ENCODE peak calls at places on chromosomes 1 and 21, in four cellular contexts. O is HepG2, A is upper lobe of left lung, U is GM23248. F is an unnamed sample.

GRCh38 chr21:39184050-39184980 is 1.1 kb upstream of the PSMG1 start:
- DNase-seq in O (no peak), A (no peak), U (peak; percentile 38), F (no peak)

GRCh38 chr1:181142096-181143043 is 53.9 kb downstream of the IER5 start:
- DNase-seq in O (peak; percentile 86), A (peak; percentile 90), U (peak; percentile 91), F (peak; percentile 87)

GRCh38 chr1:8598783-8599182 is 218.7 kb downstream of the RERE start:
- DNase-seq in O (no peak), A (no peak), U (peak; percentile 6), F (no peak)

GRCh38 chr1:40078512-40079333 is 18.3 kb downstream of the PPT1 start:
- DNase-seq in O (peak; percentile 59), A (no peak), U (peak; percentile 64), F (no peak)

GRCh38 chr1:53259932-53260331 is 21.6 kb upstream of the MAGOH start:
- DNase-seq in O (no peak), A (no peak), U (no peak), F (no peak)

GRCh38 chr1:59072017-59072947 is 224.6 kb upstream of the FGGY start:
- DNase-seq in O (no peak), A (no peak), U (no peak), F (no peak)

GRCh38 chr1:181485276-181486097 is 2.2 kb downstream of the CACNA1E start:
- DNase-seq in O (no peak), A (no peak), U (peak; percentile 37), F (no peak)

GRCh38 chr1:164771568-164772350 is 212.8 kb downstream of the PBX1 start:
- DNase-seq in O (no peak), A (no peak), U (peak; percentile 76), F (no peak)

GRCh38 chr1:115430717-115431116 is 92.7 kb upstream of the NGF start:
- DNase-seq in O (peak; percentile 30), A (no peak), U (peak; percentile 99), F (no peak)

GRCh38 chr1:23558140-23558871 is 995 bp downstream of the ID3 start:
- DNase-seq in O (peak; percentile 80), A (peak; percentile 78), U (peak; percentile 71), F (no peak)

GRCh38 chr1:21573475-21573874 is 64.3 kb downstream of the ALPL start:
- DNase-seq in O (no peak), A (no peak), U (no peak), F (no peak)

GRCh38 chr1:2595261-2595811 is 8.8 kb downstream of the PRXL2B start:
- DNase-seq in O (no peak), A (no peak), U (no peak), F (no peak)

GRCh38 chr1:76862447-76862846 is 4.8 kb upstream of the ST6GALNAC5 start:
- DNase-seq in O (no peak), A (no peak), U (peak; percentile 91), F (no peak)

GRCh38 chr1:119544165-119544762 is 37.3 kb downstream of the HSD3B1 start:
- DNase-seq in O (no peak), A (no peak), U (no peak), F (no peak)

GRCh38 chr21:41065539-41065938 is 102.4 kb upstream of the BACE2 start:
- DNase-seq in O (no peak), A (no peak), U (peak; percentile 15), F (no peak)

GRCh38 chr1:14857436-14858195 is 259.1 kb downstream of the KAZN start:
- DNase-seq in O (no peak), A (no peak), U (peak; percentile 40), F (no peak)

GRCh38 chr1:78676347-78676982 is 26.8 kb downstream of the IFI44 start:
- DNase-seq in O (peak; percentile 39), A (peak; percentile 35), U (peak; percentile 76), F (no peak)

GRCh38 chr1:228076796-228077430 is 5.6 kb upstream of the ARF1 start:
- DNase-seq in O (no peak), A (peak; percentile 18), U (no peak), F (no peak)

GRCh38 chr1:218498061-218498938 is 153.2 kb downstream of the TGFB2 start:
- DNase-seq in O (no peak), A (no peak), U (peak; percentile 80), F (no peak)

GRCh38 chr1:212630159-212630900 is 21.8 kb downstream of the ATF3 start:
- DNase-seq in O (peak; percentile 48), A (peak; percentile 80), U (peak; percentile 85), F (peak; percentile 22)

GRCh38 chr1:8343464-8344001 is 25.6 kb downstream of the SLC45A1 start:
- DNase-seq in O (peak; percentile 67), A (peak; percentile 58), U (peak; percentile 97), F (peak; percentile 74)

GRCh38 chr1:182119631-182120030 is 58.1 kb upstream of the ZNF648 start:
- DNase-seq in O (no peak), A (no peak), U (no peak), F (no peak)

GRCh38 chr1:54806931-54807611 is 5.9 kb upstream of the TTC22 start:
- DNase-seq in O (no peak), A (peak; percentile 26), U (peak; percentile 84), F (no peak)

GRCh38 chr1:171495444-171495843 is 10.1 kb downstream of the PRRC2C start:
- DNase-seq in O (no peak), A (no peak), U (peak; percentile 20), F (no peak)

GRCh38 chr1:113073457-113073950 is 506 bp downstream of the LRIG2 start:
- DNase-seq in O (peak; percentile 65), A (peak; percentile 68), U (peak; percentile 87), F (peak; percentile 44)

GRCh38 chr1:230308039-230308438 is 118.1 kb downstream of the PGBD5 start:
- DNase-seq in O (no peak), A (peak; percentile 77), U (peak; percentile 81), F (peak; percentile 94)

GRCh38 chr1:66493731-66494130 is 40.2 kb upstream of the SGIP1 start:
- DNase-seq in O (no peak), A (no peak), U (peak; percentile 52), F (no peak)

GRCh38 chr1:235253219-235253640 is 74.7 kb downstream of the ARID4B start:
- DNase-seq in O (peak; percentile 66), A (peak; percentile 59), U (peak; percentile 87), F (no peak)

GRCh38 chr1:204584699-204585372 is 68.6 kb downstream of the MDM4 start:
- DNase-seq in O (no peak), A (no peak), U (no peak), F (no peak)

GRCh38 chr1:200877839-200878551 is 5.2 kb downstream of the GPR25 start:
- DNase-seq in O (no peak), A (no peak), U (peak; percentile 24), F (no peak)

GRCh38 chr1:234322979-234323378 is 50.3 kb upstream of the COA6 start:
- DNase-seq in O (peak; percentile 44), A (peak; percentile 56), U (peak; percentile 30), F (no peak)

GRCh38 chr1:21906173-21907078 is 30.7 kb downstream of the HSPG2 start:
- DNase-seq in O (no peak), A (peak; percentile 49), U (peak; percentile 94), F (no peak)

GRCh38 chr1:168653567-168653966 is 75.4 kb downstream of the DPT start:
- DNase-seq in O (no peak), A (no peak), U (peak; percentile 92), F (no peak)

DNA sequence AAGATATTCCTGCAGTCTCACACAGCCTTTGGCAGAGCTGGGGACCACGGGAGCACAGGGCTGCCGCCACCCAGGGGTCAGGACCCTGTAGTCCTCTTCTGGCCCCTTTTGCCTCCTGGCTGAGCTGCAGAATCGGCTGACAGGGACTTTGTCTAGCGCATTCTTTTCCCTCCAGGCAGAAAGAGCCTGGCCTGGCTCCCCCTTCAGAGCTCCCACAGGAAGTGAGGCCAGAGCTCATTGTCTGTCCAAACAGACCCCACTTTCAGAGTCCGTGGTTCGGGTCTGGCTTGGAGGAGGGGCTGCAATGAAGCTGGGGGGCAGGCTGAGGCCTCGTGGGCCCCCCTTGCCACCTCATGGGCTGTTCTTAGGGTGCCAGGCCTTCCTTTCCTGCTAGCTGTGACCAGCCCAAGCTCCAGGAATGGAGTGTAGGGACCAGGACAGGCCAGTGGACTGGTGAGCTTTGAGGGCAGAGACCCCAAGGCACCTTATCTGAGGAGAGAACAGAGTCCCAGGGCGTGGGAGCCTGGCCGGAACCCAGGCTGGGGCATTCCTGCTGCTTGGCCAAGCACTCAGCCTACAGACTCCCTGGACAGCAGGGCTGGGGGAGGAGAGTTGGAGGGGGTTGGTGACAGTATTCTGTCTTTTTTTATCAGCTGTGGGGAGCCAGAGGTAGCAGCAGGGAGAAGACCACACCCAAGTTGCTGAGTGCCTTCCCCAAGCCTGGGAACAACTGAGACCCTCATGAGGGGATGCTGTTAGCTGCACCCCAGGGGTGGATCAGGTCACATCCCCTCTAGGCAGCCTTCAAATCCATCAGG is 4.7 kb downstream of the CELSR2 start:
- DNase-seq in O (peak; percentile 69), A (no peak), U (no peak), F (no peak)
- H3K27ac ChIP-seq in O (peak overlapping the region; percentile 88), A (peak overlapping the region; percentile 53), U (no peak overlapping the region), F (peak overlapping the region; percentile 93)

GRCh38 chr1:162218546-162218945 is 149.1 kb downstream of the NOS1AP start:
- DNase-seq in O (no peak), A (no peak), U (no peak), F (no peak)

GRCh38 chr1:162219461-162219860 is 150.0 kb downstream of the NOS1AP start:
- DNase-seq in O (no peak), A (no peak), U (no peak), F (no peak)

GRCh38 chr1:162220009-162220539 is 150.6 kb downstream of the NOS1AP start:
- DNase-seq in O (no peak), A (no peak), U (no peak), F (no peak)

GRCh38 chr1:162217674-162218073 is 148.2 kb downstream of the NOS1AP start:
- DNase-seq in O (no peak), A (no peak), U (peak; percentile 12), F (no peak)

GRCh38 chr1:162218975-162219374 is 149.5 kb downstream of the NOS1AP start:
- DNase-seq in O (no peak), A (no peak), U (no peak), F (no peak)
- H3K4me1 ChIP-seq in O (peaks cover 24% of the 10 kb centered on the region), A (peaks cover 26% of the 10 kb centered on the region), U (no peaks in the 10 kb centered on the region), F (no peaks in the 10 kb centered on the region)

GRCh38 chr1:35175067-35176001 is 17.6 kb downstream of the SFPQ start:
- DNase-seq in O (no peak), A (no peak), U (no peak), F (no peak)
- H3K27ac ChIP-seq in O (no peak overlapping the region), A (no peak overlapping the region), U (no peak overlapping the region), F (no peak overlapping the region)

DNA sequence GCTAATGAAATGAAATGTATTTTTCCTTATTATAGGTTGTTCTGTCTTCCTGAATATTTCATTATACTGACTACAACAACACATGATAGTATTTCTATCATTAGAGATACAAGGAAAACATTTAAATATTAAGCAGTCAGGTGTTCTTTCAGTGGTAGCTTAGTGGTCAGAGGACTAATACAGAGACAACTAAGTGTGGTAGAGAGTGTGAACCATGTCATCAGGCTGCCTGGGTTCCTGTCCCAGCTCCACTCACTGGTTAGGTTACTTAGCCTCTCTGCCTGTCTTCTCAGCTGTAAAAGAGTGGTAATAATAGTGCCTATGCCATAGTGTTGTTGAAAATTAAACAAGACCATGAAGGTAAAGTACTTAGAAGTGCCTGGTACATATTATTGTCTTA is 3.9 kb downstream of the UAP1 start:
- DNase-seq in O (no peak), A (no peak), U (no peak), F (no peak)
- H3K4me1 ChIP-seq in O (peaks cover 44% of the 10 kb centered on the region), A (peaks cover 21% of the 10 kb centered on the region), U (peaks cover 55% of the 10 kb centered on the region), F (peaks cover 25% of the 10 kb centered on the region)

DNA sequence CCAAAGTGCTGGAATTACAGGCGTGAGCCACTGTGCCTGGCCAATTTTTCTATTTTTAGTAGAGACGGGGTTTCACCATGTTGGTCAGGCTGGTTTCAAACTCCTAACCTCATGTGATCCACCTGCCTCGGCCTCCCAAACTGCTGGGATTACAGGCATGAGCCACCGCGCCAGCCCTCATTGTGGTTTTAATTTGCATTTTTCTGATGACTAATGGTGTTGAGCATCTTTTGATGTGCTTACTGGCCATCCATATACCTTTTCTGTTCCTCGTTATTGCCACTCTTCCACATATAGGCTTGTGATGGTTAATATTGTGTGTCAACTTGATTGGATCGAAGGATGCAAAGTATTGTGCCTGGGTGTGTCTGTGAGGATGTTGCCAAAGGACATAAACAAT is 17.4 kb upstream of the ENAH start:
- DNase-seq in O (no peak), A (no peak), U (no peak), F (no peak)
- H3K27ac ChIP-seq in O (peak overlapping the region; percentile 63), A (no peak overlapping the region), U (no peak overlapping the region), F (no peak overlapping the region)